ENCODE peak calls at places on chromosome 10, in five cellular contexts. S is fibroblast of the aortic adventitia, U is endothelial cell, T is sigmoid colon, E is neural progenitor cell. C is an unnamed sample.

GRCh38 chr10:130739016-130739756 is 572.3 kb downstream of the TCERG1L start:
- DNase-seq in S (no peak), U (no peak), T (peak; percentile 15), E (no peak), C (no peak)

GRCh38 chr10:102175415-102175814 is 23.2 kb downstream of the NOLC1 start:
- DNase-seq in S (peak; percentile 20), U (no peak), T (no peak), E (no peak), C (no peak)

GRCh38 chr10:7317799-7318446 is 92.9 kb downstream of the SFMBT2 start:
- DNase-seq in S (no peak), U (no peak), T (no peak), E (no peak), C (no peak)

GRCh38 chr10:111281516-111281915 is 204.7 kb downstream of the ADRA2A start:
- DNase-seq in S (peak; percentile 7), U (peak; percentile 36), T (no peak), E (peak; percentile 54), C (no peak)

GRCh38 chr10:68562666-68563522 is 2.8 kb downstream of the TET1 start:
- DNase-seq in S (peak; percentile 67), U (peak; percentile 22), T (no peak), E (peak; percentile 67), C (no peak)

GRCh38 chr10:126953886-126954285 is 48.7 kb downstream of the DOCK1 start:
- DNase-seq in S (no peak), U (no peak), T (no peak), E (no peak), C (no peak)

GRCh38 chr10:23927926-23928325 is 281.0 kb upstream of the KIAA1217 start:
- DNase-seq in S (no peak), U (no peak), T (no peak), E (peak; percentile 25), C (no peak)

GRCh38 chr10:5565205-5565545 is 40.4 kb downstream of the CALML3 start:
- DNase-seq in S (no peak), U (no peak), T (peak; percentile 47), E (no peak), C (no peak)

GRCh38 chr10:103448751-103449150 is 3.4 kb downstream of the CALHM2 start:
- DNase-seq in S (peak; percentile 90), U (no peak), T (peak; percentile 91), E (no peak), C (no peak)

GRCh38 chr10:43200538-43201390 is 62.5 kb downstream of the CSGALNACT2 start:
- DNase-seq in S (no peak), U (peak; percentile 2), T (peak; percentile 57), E (no peak), C (no peak)

GRCh38 chr10:51651063-51651462 is 48.3 kb downstream of the CSTF2T start:
- DNase-seq in S (peak; percentile 61), U (no peak), T (no peak), E (no peak), C (no peak)